ENCODE peak calls at places on chromosomes 7 and 10, in ten cellular contexts. K is GM12878, X is upper lobe of right lung, R is aorta, S is AG04449, A is fibroblast of lung, O is heart left ventricle, H is breast epithelium, V is astrocyte of the cerebellum, W is small intestine. T is an unnamed sample.

GRCh38 chr10:35420827-35421552 is 84.7 kb downstream of the CCNY start:
- DNase-seq in H (no peak), W (no peak), O (no peak), X (no peak), V (no peak), K (no peak), R (no peak), S (no peak), A (no peak), T (no peak)

GRCh38 chr7:20287317-20287716 is 43.4 kb upstream of the ITGB8 start:
- DNase-seq in K (no peak), R (no peak), W (peak), A (no peak), S (no peak), X (no peak), V (no peak), O (no peak), H (no peak), T (no peak)

GRCh38 chr10:31262672-31263071 is 56.3 kb upstream of the ZEB1 start:
- DNase-seq in A (peak), R (no peak), H (no peak), K (no peak), V (peak), S (peak), W (no peak), X (no peak), O (peak), T (no peak)

GRCh38 chr10:98963608-98964007 is 272.0 kb downstream of the HPSE2 start:
- DNase-seq in O (no peak), H (no peak), V (no peak), W (no peak), S (no peak), A (no peak), X (no peak), K (no peak), R (no peak), T (no peak)

GRCh38 chr7:107446531-107446930 is 23.3 kb upstream of the GPR22 start:
- DNase-seq in X (no peak), A (peak), H (no peak), V (no peak), R (no peak), W (no peak), K (no peak), O (no peak), S (no peak), T (no peak)

GRCh38 chr7:77846317-77847092 is 47.9 kb downstream of the PHTF2 start:
- DNase-seq in O (no peak), X (no peak), K (no peak), H (no peak), W (no peak), V (no peak), A (no peak), S (no peak), R (no peak), T (no peak)

GRCh38 chr10:124998624-124999291 is 56.8 kb downstream of the ZRANB1 start:
- DNase-seq in O (no peak), R (peak), X (peak), V (no peak), S (no peak), K (no peak), W (no peak), H (no peak), A (no peak), T (no peak)

GRCh38 chr10:98268694-98269386 is 846 bp upstream of the LOXL4 start:
- DNase-seq in H (no peak), V (no peak), O (no peak), X (no peak), S (no peak), K (no peak), W (no peak), A (no peak), R (no peak), T (no peak)

GRCh38 chr7:30770936-30771858 is at the start of gene MINDY4:
- DNase-seq in S (no peak), X (peak), H (peak), R (peak), W (peak), K (no peak), V (peak), O (peak), A (peak), T (peak)

GRCh38 chr7:120775703-120776265 is 82.2 kb downstream of the TSPAN12 start:
- DNase-seq in W (no peak), O (no peak), X (no peak), A (no peak), S (no peak), K (no peak), R (no peak), H (no peak), V (no peak), T (no peak)

GRCh38 chr7:13442226-13442625 is 547.2 kb downstream of the ETV1 start:
- DNase-seq in K (no peak), W (no peak), S (no peak), R (no peak), O (no peak), V (no peak), A (no peak), X (no peak), H (no peak), T (no peak)

GRCh38 chr7:67625257-67625713 is 628.7 kb downstream of the TYW1 start:
- DNase-seq in S (peak), O (peak), R (peak), K (no peak), V (peak), X (peak), H (peak), W (peak), A (peak), T (no peak)

GRCh38 chr7:130154501-130155317 is 50.5 kb downstream of the TMEM209 start:
- DNase-seq in O (no peak), H (no peak), W (peak), R (no peak), V (no peak), S (no peak), A (no peak), X (no peak), K (no peak), T (no peak)

GRCh38 chr10:87505366-87506113 is 847 bp downstream of the MINPP1 start:
- DNase-seq in R (peak), S (no peak), V (no peak), K (no peak), H (no peak), A (peak), W (peak), O (peak), X (peak), T (peak)

GRCh38 chr10:70232155-70232858 is 922 bp downstream of the PPA1 start:
- DNase-seq in R (no peak), H (no peak), A (peak), K (no peak), S (no peak), W (peak), O (peak), X (peak), V (no peak), T (peak)

GRCh38 chr10:109977382-109977806 is 30.4 kb upstream of the ADD3 start:
- DNase-seq in O (peak), W (peak), V (no peak), X (no peak), H (no peak), R (peak), S (no peak), A (no peak), K (no peak), T (no peak)

GRCh38 chr10:116742367-116743265 is at the start of gene HSPA12A:
- DNase-seq in A (peak), V (no peak), W (peak), S (peak), X (peak), K (no peak), H (peak), O (peak), R (peak), T (no peak)

GRCh38 chr7:38105874-38106483 is 72.1 kb upstream of the STARD3NL start:
- DNase-seq in R (no peak), V (peak), W (peak), A (peak), H (no peak), K (no peak), S (no peak), X (no peak), O (no peak), T (peak)

GRCh38 chr10:58981051-58981450 is 195.4 kb upstream of the PHYHIPL start:
- DNase-seq in K (no peak), H (no peak), W (no peak), O (no peak), X (no peak), R (no peak), V (no peak), S (no peak), A (no peak), T (no peak)

GRCh38 chr7:24595671-24596418 is 22.6 kb downstream of the PALS2 start:
- DNase-seq in O (no peak), W (no peak), V (no peak), A (no peak), K (no peak), S (no peak), H (no peak), X (no peak), R (no peak), T (no peak)

DNA sequence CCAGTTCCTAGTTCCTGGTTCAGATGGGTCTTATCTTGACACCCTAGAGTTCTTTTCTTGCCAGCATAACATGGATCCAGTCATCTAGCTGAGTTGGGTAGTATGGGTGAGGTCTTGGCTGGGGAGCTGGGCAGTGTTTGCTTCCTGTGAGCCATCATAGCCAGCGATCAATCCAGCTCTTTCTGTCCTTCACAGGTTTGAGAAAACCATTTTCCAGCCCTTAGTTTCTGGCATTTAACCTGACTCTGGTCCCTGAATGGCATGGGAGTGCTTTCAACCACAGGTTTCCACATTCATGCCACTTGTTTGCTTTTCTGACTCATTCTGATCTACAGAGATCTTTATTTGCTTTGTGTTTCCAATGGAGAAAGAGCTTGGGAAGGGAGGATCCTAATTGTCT is 8.6 kb downstream of the SLC13A1 start:
- DNase-seq in K (no peak), A (no peak), X (no peak), S (no peak), O (no peak), R (no peak), W (peak), H (no peak), V (no peak), T (no peak)
- H3K4me3 ChIP-seq in K (no peak), A (no peak), X (no peak), S (no peak), O (no peak), R (no peak), W (no peak), H (no peak), V (no peak), T (no peak)

DNA sequence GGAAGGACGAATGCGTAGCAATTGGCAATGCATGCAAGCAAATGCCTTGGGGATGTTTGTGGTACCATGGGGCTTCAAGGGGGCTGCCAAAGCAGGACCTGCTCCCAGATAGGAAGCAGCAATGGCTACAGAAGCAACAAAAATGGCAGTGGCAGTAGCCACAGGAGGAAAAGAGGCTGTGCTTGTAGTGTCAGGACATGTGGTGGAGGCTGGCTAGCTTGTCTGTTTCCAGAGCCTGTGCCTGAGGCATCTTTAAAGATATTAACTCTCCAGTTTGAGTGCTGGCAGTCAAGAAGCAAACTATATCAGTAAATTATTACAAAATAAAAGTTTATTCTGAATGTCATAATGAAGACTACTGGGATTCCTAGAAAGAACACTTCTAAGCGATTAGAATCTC is 441.3 kb upstream of the SEMA3D start:
- DNase-seq in K (no peak), A (no peak), R (no peak), V (no peak), S (no peak), W (no peak), X (no peak), O (no peak), H (no peak), T (no peak)
- H3K4me3 ChIP-seq in K (no peak), A (no peak), R (no peak), V (no peak), S (no peak), W (no peak), X (no peak), O (no peak), H (no peak), T (no peak)

DNA sequence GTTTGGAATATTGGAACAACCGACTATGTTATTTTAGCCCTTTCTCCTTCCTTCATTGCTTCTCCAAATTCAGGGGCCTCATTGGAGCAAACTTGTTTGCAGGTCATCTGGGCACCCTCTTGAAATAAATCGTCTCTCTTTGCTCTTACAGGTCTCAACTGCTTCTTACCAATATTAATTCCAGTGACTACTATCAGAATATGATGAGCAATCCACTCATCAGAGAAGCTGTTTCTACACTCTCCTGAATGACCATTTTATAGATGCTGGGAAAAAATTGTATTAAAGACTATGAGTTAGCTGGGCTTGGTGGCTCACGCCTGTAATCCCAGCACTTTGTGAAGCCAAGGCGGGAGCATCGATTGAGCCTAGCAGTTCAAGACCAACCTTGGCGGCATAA is 12.5 kb upstream of the HNRNPF start:
- DNase-seq in X (no peak), O (no peak), W (no peak), A (no peak), V (no peak), H (no peak), S (no peak), K (no peak), R (peak), T (no peak)
- H3K4me3 ChIP-seq in X (peak), O (peak), W (no peak), A (peak), V (no peak), H (no peak), S (no peak), K (no peak), R (no peak), T (no peak)

GRCh38 chr7:103447073-103447960 is 1.3 kb upstream of the SLC26A5 start:
- DNase-seq in H (no peak), W (peak), O (no peak), S (no peak), X (no peak), K (no peak), A (peak), R (no peak), V (peak), T (peak)

GRCh38 chr7:103439661-103440060 is 6.3 kb downstream of the SLC26A5 start:
- DNase-seq in O (no peak), K (no peak), X (no peak), R (no peak), S (no peak), W (no peak), H (no peak), V (no peak), A (no peak), T (no peak)

GRCh38 chr7:103446046-103446520 is at the start of gene SLC26A5:
- DNase-seq in V (no peak), A (no peak), S (no peak), R (no peak), X (peak), O (no peak), K (no peak), W (peak), H (no peak), T (no peak)

DNA sequence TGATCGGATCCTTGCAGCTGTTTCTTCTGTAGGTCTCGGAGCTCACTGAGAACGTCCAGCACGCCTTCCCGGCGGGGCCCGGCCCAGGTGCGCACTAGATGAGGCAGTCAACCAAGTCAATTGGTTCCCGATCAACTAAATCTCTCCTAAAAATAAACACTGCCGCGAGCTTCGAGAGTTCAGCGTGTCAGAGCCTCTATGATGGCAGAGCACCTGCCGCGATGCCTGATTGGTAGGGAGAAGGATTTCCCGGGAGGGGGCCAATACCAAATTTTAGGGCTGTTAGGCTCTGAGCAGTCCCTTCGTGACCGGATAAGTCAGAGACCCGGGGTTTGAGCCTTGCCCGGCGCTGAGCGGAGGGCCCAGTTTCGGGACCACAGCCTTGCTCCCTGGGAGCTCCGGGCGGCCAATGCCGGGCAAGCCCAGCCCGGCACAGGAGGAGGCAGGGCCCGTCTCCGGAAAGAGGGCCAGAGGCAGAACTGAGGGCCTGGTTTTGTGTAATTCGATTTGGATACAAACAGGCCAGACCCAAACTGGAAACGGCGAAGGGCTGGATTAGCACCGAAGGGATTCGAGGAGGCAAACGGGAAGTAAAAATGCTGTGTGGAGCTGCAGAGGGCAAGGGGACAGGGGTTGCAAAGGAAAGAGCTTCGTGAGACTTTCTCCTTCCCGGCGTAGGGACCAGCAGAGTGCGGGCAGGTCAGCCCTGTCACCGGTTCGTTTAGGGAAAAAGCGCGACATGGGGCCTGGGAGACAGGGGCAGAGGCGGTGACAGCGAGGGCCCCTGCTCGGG is 583 bp downstream of the SLC26A5 start:
- DNase-seq in O (no peak), H (no peak), A (peak), R (no peak), V (no peak), X (no peak), W (peak), S (no peak), K (no peak), T (peak)
- H3K4me3 ChIP-seq in O (peak), H (peak), A (peak), R (peak), V (peak), X (peak), W (no peak), S (peak), K (no peak), T (no peak)

GRCh38 chr10:53123311-53123710 is 350.7 kb upstream of the MBL2 start:
- DNase-seq in H (no peak), K (no peak), V (no peak), O (no peak), X (no peak), A (no peak), S (no peak), R (no peak), W (no peak), T (no peak)

DNA sequence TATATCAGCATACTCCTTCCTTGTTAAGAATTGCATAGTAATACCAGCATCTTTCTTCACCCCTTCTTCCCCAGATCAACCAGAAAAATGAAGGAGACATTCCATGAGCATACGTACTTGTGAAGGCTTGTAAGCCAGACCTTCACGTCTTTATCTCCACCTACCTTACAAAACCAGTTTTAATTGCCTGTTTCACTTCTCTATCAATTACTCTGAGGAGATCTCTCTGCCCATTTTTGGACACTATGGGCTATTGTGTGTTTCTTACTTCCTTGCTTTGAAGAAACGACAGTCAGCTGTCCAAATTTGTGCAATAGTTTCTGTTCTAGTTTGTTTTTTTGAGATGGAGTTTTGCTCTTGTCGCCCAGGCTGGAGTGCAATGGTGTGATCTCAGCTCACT is 349.7 kb upstream of the MBL2 start:
- DNase-seq in S (no peak), H (no peak), V (no peak), K (no peak), W (no peak), X (no peak), R (no peak), A (no peak), O (no peak), T (no peak)
- H3K4me3 ChIP-seq in S (no peak), H (no peak), V (no peak), K (no peak), W (no peak), X (no peak), R (no peak), A (no peak), O (no peak), T (no peak)

GRCh38 chr10:94546616-94547175 is 1.1 kb downstream of the HELLS start:
- DNase-seq in S (no peak), X (no peak), K (peak), A (peak), H (no peak), O (no peak), V (no peak), W (peak), R (no peak), T (no peak)
- H3K4me3 ChIP-seq in S (peak), X (peak), K (peak), A (peak), H (peak), O (peak), V (peak), W (no peak), R (no peak), T (peak)

GRCh38 chr10:683448-684071 is 5.9 kb downstream of the DIP2C start:
- DNase-seq in H (no peak), A (peak), W (no peak), V (peak), S (peak), X (peak), K (no peak), R (peak), O (no peak), T (no peak)
- H3K4me3 ChIP-seq in H (peak), A (peak), W (no peak), V (peak), S (peak), X (no peak), K (no peak), R (no peak), O (no peak), T (no peak)

GRCh38 chr10:129880191-129880590 is 83.9 kb downstream of the EBF3 start:
- DNase-seq in S (no peak), X (no peak), V (no peak), O (no peak), H (no peak), K (no peak), W (no peak), R (no peak), A (no peak), T (no peak)
- H3K4me3 ChIP-seq in S (no peak), X (no peak), V (no peak), O (no peak), H (no peak), K (no peak), W (no peak), R (no peak), A (no peak), T (no peak)

GRCh38 chr7:134366481-134366880 is 49.8 kb upstream of the SLC35B4 start:
- DNase-seq in H (no peak), V (no peak), X (no peak), A (no peak), W (peak), S (no peak), O (no peak), K (no peak), R (no peak), T (no peak)

GRCh38 chr7:134364619-134365037 is 47.9 kb upstream of the SLC35B4 start:
- DNase-seq in K (no peak), O (no peak), W (peak), S (no peak), R (no peak), V (no peak), A (peak), H (no peak), X (no peak), T (no peak)

GRCh38 chr7:134362587-134363483 is 46.1 kb upstream of the SLC35B4 start:
- DNase-seq in A (peak), X (no peak), O (no peak), R (no peak), V (no peak), S (no peak), H (no peak), W (no peak), K (no peak), T (no peak)

GRCh38 chr7:134367956-134368749 is 51.4 kb upstream of the SLC35B4 start:
- DNase-seq in V (no peak), O (no peak), W (no peak), X (no peak), A (no peak), K (no peak), R (no peak), H (no peak), S (no peak), T (no peak)

GRCh38 chr7:134365341-134366054 is 48.8 kb upstream of the SLC35B4 start:
- DNase-seq in O (no peak), H (no peak), V (no peak), K (no peak), W (peak), R (no peak), X (no peak), S (peak), A (peak), T (no peak)
- H3K4me3 ChIP-seq in O (no peak), H (no peak), V (no peak), K (no peak), W (no peak), R (no peak), X (no peak), S (no peak), A (no peak), T (no peak)